ENCODE peak calls at places on chromosomes 1 and 21, in eight cellular contexts. X, Z, R, F, I, Q, G and L are unnamed samples. For H3K36me3, the result is how much of the 10 kb centered on the place peaks cover.

GRCh38 chr1:1545946-1546737 is 5.7 kb upstream of the TMEM240 start:
- DNase-seq in X (no peak), Z (no peak), R (no peak), F (no peak), I (peak), Q (no peak), G (no peak), L (no peak)

GRCh38 chr1:208183977-208184901 is 59.9 kb downstream of the PLXNA2 start:
- DNase-seq in X (no peak), Z (peak), R (peak), F (no peak), I (peak), Q (peak), G (peak), L (peak)

GRCh38 chr1:32539584-32540571 is 651 bp downstream of the ZBTB8A start:
- DNase-seq in X (peak), Z (peak), R (no peak), F (peak), I (peak), Q (peak), G (peak), L (peak)

GRCh38 chr21:42614391-42614790 is 39.0 kb upstream of the PDE9A start:
- DNase-seq in X (no peak), Z (no peak), R (no peak), F (no peak), I (no peak), Q (no peak), G (no peak), L (no peak)

GRCh38 chr21:38470762-38471161 is 27.5 kb downstream of the ERG start:
- DNase-seq in X (no peak), Z (no peak), R (no peak), F (peak), I (no peak), Q (no peak), G (no peak), L (no peak)

GRCh38 chr1:1080122-1080753 is 6.1 kb upstream of the RNF223 start:
- DNase-seq in X (peak), Z (no peak), R (no peak), F (peak), I (peak), Q (peak), G (peak), L (no peak)

GRCh38 chr1:200367841-200368534 is 41.8 kb downstream of the ZNF281 start:
- DNase-seq in X (no peak), Z (no peak), R (no peak), F (no peak), I (peak), Q (no peak), G (peak), L (no peak)

GRCh38 chr1:63713627-63714481 is 60.0 kb upstream of the ROR1 start:
- DNase-seq in X (no peak), Z (no peak), R (no peak), F (no peak), I (peak), Q (no peak), G (no peak), L (no peak)

GRCh38 chr21:46402421-46402820 is 56.3 kb upstream of the DIP2A start:
- DNase-seq in X (no peak), Z (no peak), R (no peak), F (no peak), I (no peak), Q (no peak), G (no peak), L (no peak)

GRCh38 chr1:91751281-91751680 is 134.7 kb downstream of the TGFBR3 start:
- DNase-seq in X (no peak), Z (peak), R (no peak), F (peak), I (peak), Q (no peak), G (peak), L (no peak)

GRCh38 chr1:223102797-223103533 is 40.1 kb downstream of the TLR5 start:
- DNase-seq in X (no peak), Z (peak), R (no peak), F (peak), I (no peak), Q (no peak), G (peak), L (no peak)

GRCh38 chr1:245179706-245180105 is 24.9 kb downstream of the KIF26B start:
- DNase-seq in X (no peak), Z (no peak), R (no peak), F (no peak), I (no peak), Q (no peak), G (no peak), L (no peak)

GRCh38 chr1:198556969-198557368 is 16.5 kb upstream of the ATP6V1G3 start:
- DNase-seq in X (peak), Z (no peak), R (no peak), F (no peak), I (no peak), Q (no peak), G (peak), L (no peak)

GRCh38 chr1:211831558-211832323 is 1.2 kb upstream of the LPGAT1 start:
- DNase-seq in X (no peak), Z (no peak), R (no peak), F (no peak), I (no peak), Q (no peak), G (no peak), L (no peak)

GRCh38 chr21:39568380-39568779 is 44.4 kb upstream of the B3GALT5 start:
- DNase-seq in X (no peak), Z (no peak), R (no peak), F (no peak), I (no peak), Q (no peak), G (no peak), L (no peak)

GRCh38 chr1:79792212-79792575 is 785.7 kb upstream of the ADGRL4 start:
- DNase-seq in X (no peak), Z (no peak), R (no peak), F (no peak), I (peak), Q (no peak), G (no peak), L (no peak)

GRCh38 chr1:226951286-226952120 is 11.4 kb downstream of the COQ8A start:
- DNase-seq in X (peak), Z (no peak), R (no peak), F (no peak), I (no peak), Q (no peak), G (no peak), L (no peak)

GRCh38 chr21:33231526-33231925 is 1.8 kb downstream of the IFNAR2 start:
- DNase-seq in X (no peak), Z (no peak), R (no peak), F (no peak), I (no peak), Q (no peak), G (no peak), L (no peak)

GRCh38 chr1:200891774-200892157 is 2.9 kb upstream of the INAVA start:
- DNase-seq in X (no peak), Z (no peak), R (no peak), F (no peak), I (no peak), Q (no peak), G (no peak), L (no peak)

GRCh38 chr21:35048706-35049617 is at the start of gene RUNX1:
- DNase-seq in X (peak), Z (no peak), R (no peak), F (peak), I (peak), Q (no peak), G (peak), L (no peak)
- TF ChIP-seq POLR2A in X (peak), Z (no peak), R (no peak), F (no peak), I (no peak), Q (no peak), G (no peak), L (no peak)

GRCh38 chr1:68963353-68963752 is 466.5 kb upstream of the DEPDC1 start:
- DNase-seq in X (no peak), Z (no peak), R (no peak), F (no peak), I (no peak), Q (no peak), G (no peak), L (no peak)
- H3K36me3 ChIP-seq in X (under half), Z (under half), R (under half), F (under half), I (under half), Q (under half), G (under half), L (under half)

GRCh38 chr1:235022341-235023196 is 106.1 kb downstream of the TOMM20 start:
- DNase-seq in X (peak), Z (no peak), R (no peak), F (peak), I (peak), Q (no peak), G (no peak), L (no peak)
- TF ChIP-seq POLR2A in X (no peak), Z (no peak), R (no peak), F (no peak), I (no peak), Q (no peak), G (no peak), L (no peak)

GRCh38 chr1:156276532-156276931 is 6.1 kb downstream of the SMG5 start:
- DNase-seq in X (no peak), Z (no peak), R (no peak), F (no peak), I (no peak), Q (no peak), G (no peak), L (no peak)
- H3K36me3 ChIP-seq in X (under half), Z (under half), R (under half), F (under half), I (under half), Q (half or more), G (under half), L (under half)

GRCh38 chr1:19009126-19009881 is 52.8 kb upstream of the IFFO2 start:
- DNase-seq in X (no peak), Z (no peak), R (no peak), F (no peak), I (no peak), Q (no peak), G (no peak), L (no peak)

GRCh38 chr1:19011832-19012231 is 55.4 kb upstream of the IFFO2 start:
- DNase-seq in X (no peak), Z (no peak), R (no peak), F (no peak), I (no peak), Q (no peak), G (no peak), L (no peak)

GRCh38 chr1:19009882-19010321 is 53.4 kb upstream of the IFFO2 start:
- DNase-seq in X (peak), Z (no peak), R (no peak), F (peak), I (peak), Q (no peak), G (no peak), L (no peak)

GRCh38 chr1:19010503-19010902 is 54.0 kb upstream of the IFFO2 start:
- DNase-seq in X (no peak), Z (no peak), R (no peak), F (no peak), I (no peak), Q (no peak), G (no peak), L (peak)

GRCh38 chr1:19010995-19011696 is 54.7 kb upstream of the IFFO2 start:
- DNase-seq in X (peak), Z (peak), R (peak), F (peak), I (peak), Q (no peak), G (no peak), L (peak)
- TF ChIP-seq POLR2A in X (peak), Z (no peak), R (no peak), F (no peak), I (peak), Q (no peak), G (no peak), L (peak)